ENCODE peak calls at places on chromosomes 4 and X, in eight cellular contexts. K, R, L, M, E, Y, T and D are unnamed samples.
A peak's percentile ranks its signal among the peaks of the same experiment; 100 is the strongest.

GRCh38 chr4:9811796-9812195 is 30.4 kb downstream of the DRD5 start:
- DNase-seq in R (no peak), T (no peak), L (no peak), M (no peak), K (no peak), E (no peak), Y (no peak), D (no peak)

GRCh38 chr4:163331629-163332360 is 601 bp downstream of the NPY1R start:
- DNase-seq in E (no peak), R (no peak), Y (no peak), K (no peak), L (peak; percentile 57), T (no peak), M (peak; percentile 53), D (no peak)

GRCh38 chr4:93788712-93789111 is 39.8 kb upstream of the ATOH1 start:
- DNase-seq in L (peak; percentile 42), M (peak; percentile 6), R (no peak), E (no peak), K (no peak), Y (no peak), T (no peak), D (no peak)

GRCh38 chrX:7941390-7942042 is 14.3 kb upstream of the PNPLA4 start:
- DNase-seq in T (no peak), R (no peak), Y (no peak), E (no peak), L (peak; percentile 44), K (no peak), M (no peak), D (no peak)

GRCh38 chr4:13640149-13640671 is 12.7 kb upstream of the BOD1L1 start:
- DNase-seq in K (peak; percentile 77), R (no peak), M (peak; percentile 94), Y (no peak), T (no peak), L (no peak), E (no peak), D (no peak)

GRCh38 chr4:150570862-150571261 is 11.1 kb upstream of the MAB21L2 start:
- DNase-seq in T (no peak), E (no peak), M (no peak), R (no peak), K (no peak), L (no peak), Y (no peak), D (no peak)

GRCh38 chr4:142080960-142081359 is 444.6 kb downstream of the IL15 start:
- DNase-seq in L (peak; percentile 64), R (no peak), T (no peak), M (peak; percentile 41), K (no peak), Y (no peak), E (no peak), D (no peak)

GRCh38 chr4:8547108-8547911 is 32.9 kb upstream of the GPR78 start:
- DNase-seq in M (no peak), L (no peak), K (peak; percentile 67), Y (no peak), T (no peak), E (no peak), R (no peak), D (no peak)

GRCh38 chr4:76504613-76505465 is 69.8 kb downstream of the SHROOM3 start:
- DNase-seq in E (no peak), M (peak; percentile 65), K (peak; percentile 9), R (no peak), Y (no peak), T (peak; percentile 11), L (peak; percentile 64), D (no peak)

GRCh38 chr4:6916587-6917444 is 7.2 kb downstream of the TBC1D14 start:
- DNase-seq in M (peak; percentile 56), K (no peak), R (peak; percentile 61), Y (no peak), T (no peak), L (no peak), E (no peak), D (no peak)

GRCh38 chr4:1898681-1899080 is 27.5 kb downstream of the NSD2 start:
- DNase-seq in R (no peak), E (no peak), K (no peak), L (no peak), Y (no peak), M (no peak), T (no peak), D (no peak)

GRCh38 chr4:96504386-96504785 is 664.5 kb downstream of the PDHA2 start:
- DNase-seq in Y (no peak), R (no peak), K (no peak), E (no peak), M (no peak), L (no peak), T (no peak), D (no peak)

GRCh38 chrX:154979671-154980070 is 42.9 kb downstream of the F8 start:
- DNase-seq in R (no peak), M (no peak), Y (no peak), K (no peak), E (no peak), L (no peak), T (no peak), D (no peak)

GRCh38 chr4:150769235-150769634 is 187.3 kb downstream of the MAB21L2 start:
- DNase-seq in L (no peak), Y (no peak), M (peak; percentile 67), E (no peak), T (peak; percentile 3), K (no peak), R (no peak), D (no peak)

GRCh38 chr4:40330536-40330935 is 4.6 kb upstream of the CHRNA9 start:
- DNase-seq in R (no peak), Y (no peak), K (no peak), T (no peak), E (no peak), L (no peak), M (no peak), D (no peak)

GRCh38 chrX:19769467-19769866 is 117.9 kb downstream of the SH3KBP1 start:
- DNase-seq in T (no peak), Y (no peak), E (no peak), L (no peak), M (no peak), K (no peak), R (no peak), D (no peak)

GRCh38 chr4:143420227-143420626 is 83.6 kb downstream of the GAB1 start:
- DNase-seq in T (no peak), L (no peak), K (no peak), Y (no peak), E (no peak), R (no peak), M (no peak), D (no peak)

GRCh38 chr4:119041951-119042560 is 93.6 kb upstream of the MYOZ2 start:
- DNase-seq in Y (peak; percentile 71), K (peak; percentile 46), E (no peak), L (peak; percentile 78), M (peak; percentile 81), T (peak; percentile 61), R (no peak), D (no peak)

GRCh38 chrX:39985116-39985515 is 112.6 kb downstream of the BCOR start:
- DNase-seq in M (no peak), T (no peak), E (no peak), Y (no peak), K (no peak), L (no peak), R (no peak), D (no peak)

GRCh38 chrX:39982927-39983326 is 114.8 kb downstream of the BCOR start:
- DNase-seq in R (no peak), Y (no peak), M (no peak), L (no peak), T (no peak), K (no peak), E (no peak), D (no peak)

GRCh38 chrX:39983715-39984114 is 114.0 kb downstream of the BCOR start:
- DNase-seq in K (no peak), L (no peak), Y (no peak), T (no peak), E (no peak), R (no peak), M (no peak), D (no peak)

GRCh38 chrX:39985551-39985950 is 112.2 kb downstream of the BCOR start:
- DNase-seq in L (no peak), K (no peak), E (no peak), Y (no peak), R (no peak), T (no peak), M (no peak), D (no peak)

GRCh38 chrX:39984191-39984956 is 113.4 kb downstream of the BCOR start:
- DNase-seq in E (no peak), T (peak; percentile 15), Y (no peak), K (no peak), R (no peak), L (no peak), M (no peak), D (no peak)
- H3K4me3 ChIP-seq in E (no peak overlapping the region), T (no peak overlapping the region), Y (no peak overlapping the region), K (no peak overlapping the region), R (no peak overlapping the region), L (no peak overlapping the region), M (no peak overlapping the region), D (no peak overlapping the region)

GRCh38 chr4:780730-781492 is 45.0 kb downstream of the CPLX1 start:
- DNase-seq in K (no peak), L (no peak), T (no peak), E (no peak), R (no peak), M (peak; percentile 48), Y (no peak), D (no peak)
- H3K4me3 ChIP-seq in K (peak overlapping the region; percentile 97), L (peak overlapping the region; percentile 94), T (peak overlapping the region; percentile 84), E (peak overlapping the region; percentile 94), R (peak overlapping the region; percentile 97), M (peak overlapping the region; percentile 89), Y (peak overlapping the region; percentile 90), D (peak overlapping the region; percentile 86)

DNA sequence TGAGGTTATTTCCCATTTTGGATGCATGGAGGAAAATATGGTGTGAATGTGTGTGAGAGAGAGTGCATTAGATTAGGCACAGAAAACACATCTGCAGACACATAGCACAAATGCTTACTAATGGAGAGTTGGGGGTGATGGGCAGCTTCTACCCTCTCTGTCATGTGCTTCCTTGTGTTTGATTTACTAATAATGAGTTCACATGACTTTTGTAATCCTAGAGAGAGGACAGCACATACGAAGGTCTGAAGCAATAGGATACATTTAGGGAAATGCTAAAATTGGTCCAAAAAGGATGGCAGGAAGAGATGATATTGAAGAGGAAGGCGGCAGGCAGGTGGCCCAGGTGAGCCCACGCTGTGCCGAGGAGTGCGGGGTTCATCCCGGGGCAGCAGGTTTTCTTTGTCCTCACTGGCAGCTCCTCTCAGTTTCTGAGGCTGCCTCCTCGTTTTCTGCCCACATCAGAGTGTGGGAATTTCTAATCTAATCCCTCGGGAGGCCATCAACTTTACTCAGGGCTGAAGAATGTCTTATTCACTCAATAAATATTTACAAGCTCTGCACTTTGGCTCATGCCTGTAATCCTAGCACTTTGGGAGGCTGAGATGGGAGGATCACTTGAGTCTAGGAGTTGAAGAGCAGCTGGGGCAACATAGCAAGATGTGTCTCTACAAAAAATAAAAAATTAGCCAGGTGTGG is 15.9 kb upstream of the MAP9 start:
- DNase-seq in R (no peak), L (no peak), Y (no peak), M (peak; percentile 88), K (no peak), E (no peak), T (peak; percentile 38), D (peak; percentile 17)
- H3K4me3 ChIP-seq in R (no peak overlapping the region), L (no peak overlapping the region), Y (no peak overlapping the region), M (no peak overlapping the region), K (no peak overlapping the region), E (no peak overlapping the region), T (no peak overlapping the region), D (no peak overlapping the region)

DNA sequence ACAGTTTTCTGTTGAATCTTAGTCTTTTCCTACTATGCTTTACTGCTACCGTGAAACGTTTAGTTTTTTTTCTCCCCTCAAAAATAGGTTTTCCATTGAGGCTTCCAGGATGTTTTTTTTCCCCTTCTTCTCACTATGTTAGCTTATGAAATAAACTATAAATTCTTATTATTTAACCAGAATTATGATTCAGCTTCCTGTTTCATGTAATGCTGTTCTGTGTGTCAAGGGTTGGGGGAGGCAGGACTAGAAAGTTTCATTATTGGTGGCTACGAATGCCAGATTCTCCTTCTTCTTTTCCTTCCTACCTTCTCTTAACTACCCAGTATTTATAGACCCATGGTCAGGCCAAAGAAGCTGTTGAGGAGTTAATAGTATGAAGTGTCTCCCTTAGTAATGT is 11.8 kb downstream of the CLCN5 start:
- DNase-seq in M (no peak), E (no peak), Y (no peak), T (no peak), R (no peak), K (no peak), L (no peak), D (no peak)
- H3K4me3 ChIP-seq in M (no peak overlapping the region), E (no peak overlapping the region), Y (no peak overlapping the region), T (no peak overlapping the region), R (no peak overlapping the region), K (no peak overlapping the region), L (no peak overlapping the region), D (no peak overlapping the region)